ENCODE peak calls at places on chromosomes 3 and 15, in four cellular contexts. J is fibroblast of lung, C is endothelial cell of umbilical vein, Y is GM23338. R is an unnamed sample.

GRCh38 chr3:191987951-191988350 is 527.0 kb downstream of the PYDC2 start:
- DNase-seq in C (no peak), J (peak), Y (no peak), R (no peak)

GRCh38 chr3:11410564-11410963 is 138.4 kb downstream of the ATG7 start:
- DNase-seq in C (peak), Y (no peak), J (no peak), R (no peak)

GRCh38 chr3:59502806-59503205 is 453.0 kb upstream of the CFAP20DC start:
- DNase-seq in Y (no peak), C (no peak), J (peak), R (no peak)

GRCh38 chr3:129122697-129123055 is 1.1 kb upstream of the RAB43 start:
- DNase-seq in Y (peak), J (no peak), C (no peak), R (no peak)

GRCh38 chr3:11236588-11237461 is 35.4 kb upstream of the ATG7 start:
- DNase-seq in Y (peak), J (peak), C (peak), R (peak)

GRCh38 chr15:85687329-85687728 is 107.4 kb downstream of the KLHL25 start:
- DNase-seq in C (no peak), Y (no peak), J (no peak), R (peak)

GRCh38 chr3:124565013-124565412 is 165.2 kb upstream of the UMPS start:
- DNase-seq in C (peak), Y (peak), J (peak), R (peak)

GRCh38 chr3:188362405-188362831 is 208.5 kb downstream of the LPP start:
- DNase-seq in C (peak), J (peak), Y (no peak), R (no peak)

GRCh38 chr3:177371903-177372302 is 174.6 kb upstream of the TBL1XR1 start:
- DNase-seq in Y (no peak), J (no peak), C (no peak), R (no peak)

GRCh38 chr3:177596822-177597271 is 399.6 kb upstream of the TBL1XR1 start:
- DNase-seq in J (peak), C (no peak), Y (no peak), R (no peak)

GRCh38 chr3:186277268-186277909 is 84.6 kb downstream of the DGKG start:
- DNase-seq in Y (peak), J (peak), C (peak), R (no peak)

GRCh38 chr3:102682761-102683160 is 247.9 kb downstream of the ZPLD1 start:
- DNase-seq in J (no peak), Y (no peak), C (no peak), R (no peak)

GRCh38 chr3:53161820-53162671 is 1.0 kb downstream of the PRKCD start:
- DNase-seq in Y (peak), J (peak), C (peak), R (peak)

GRCh38 chr3:53164911-53165310 is 3.9 kb downstream of the PRKCD start:
- DNase-seq in Y (peak), C (no peak), J (no peak), R (no peak)

GRCh38 chr3:53162672-53163458 is 1.9 kb downstream of the PRKCD start:
- DNase-seq in J (no peak), Y (no peak), C (no peak), R (no peak)

GRCh38 chr3:53161345-53161819 is 373 bp downstream of the PRKCD start:
- DNase-seq in C (peak), Y (no peak), J (no peak), R (peak)

GRCh38 chr3:53163459-53164387 is 2.7 kb downstream of the PRKCD start:
- DNase-seq in J (no peak), Y (no peak), C (no peak), R (no peak)
- H3K4me2 ChIP-seq in J (no peak), Y (no peak), C (no peak), R (peak)

DNA sequence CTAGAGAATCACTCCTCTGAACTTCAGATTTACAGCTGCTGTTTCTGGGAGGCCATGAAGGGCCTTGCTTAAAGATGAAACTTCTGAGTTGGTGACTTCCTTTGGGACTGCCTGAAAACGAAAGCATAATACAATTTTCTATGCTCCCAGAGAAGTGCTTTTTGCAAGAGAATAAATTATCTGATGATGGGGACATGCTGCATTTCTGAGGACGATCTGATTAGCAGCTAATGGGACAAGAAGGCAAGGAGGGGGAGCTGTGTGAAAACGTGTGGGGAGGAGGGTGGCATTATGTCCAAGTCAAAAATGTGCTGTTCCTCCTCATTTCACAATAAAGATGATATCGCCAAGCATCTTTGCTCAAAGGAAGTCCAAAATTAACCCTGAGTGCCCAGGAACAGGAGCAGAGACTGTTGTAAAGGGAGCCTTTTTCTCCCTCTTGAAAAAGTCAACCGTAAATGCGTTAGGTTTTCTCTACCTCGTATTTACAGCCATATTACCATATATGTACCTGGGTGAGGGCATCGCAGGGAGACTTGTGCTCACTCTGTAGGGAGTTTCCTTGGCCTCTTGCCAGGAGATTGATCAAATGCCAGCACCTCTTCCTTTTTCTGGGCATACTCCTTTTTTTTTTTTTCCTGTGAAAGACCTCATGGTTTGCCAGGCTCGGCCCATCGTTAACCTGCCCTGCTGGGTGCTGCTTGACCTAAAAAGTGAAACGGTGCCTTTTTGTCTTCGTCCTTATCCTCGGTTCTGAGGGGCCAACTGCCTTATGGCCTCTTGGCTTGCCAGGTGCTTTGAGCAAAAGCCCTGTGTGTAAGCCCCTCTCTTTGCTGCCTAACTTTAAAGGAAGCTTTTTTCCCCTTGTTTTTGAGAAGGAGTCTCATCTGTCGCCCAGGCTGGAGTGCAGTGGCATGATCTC is 11.5 kb downstream of the ITPR1 start:
- DNase-seq in C (no peak), J (no peak), Y (no peak), R (no peak)
- H3K4me3 ChIP-seq in C (no peak), J (peak), Y (no peak), R (no peak)

DNA sequence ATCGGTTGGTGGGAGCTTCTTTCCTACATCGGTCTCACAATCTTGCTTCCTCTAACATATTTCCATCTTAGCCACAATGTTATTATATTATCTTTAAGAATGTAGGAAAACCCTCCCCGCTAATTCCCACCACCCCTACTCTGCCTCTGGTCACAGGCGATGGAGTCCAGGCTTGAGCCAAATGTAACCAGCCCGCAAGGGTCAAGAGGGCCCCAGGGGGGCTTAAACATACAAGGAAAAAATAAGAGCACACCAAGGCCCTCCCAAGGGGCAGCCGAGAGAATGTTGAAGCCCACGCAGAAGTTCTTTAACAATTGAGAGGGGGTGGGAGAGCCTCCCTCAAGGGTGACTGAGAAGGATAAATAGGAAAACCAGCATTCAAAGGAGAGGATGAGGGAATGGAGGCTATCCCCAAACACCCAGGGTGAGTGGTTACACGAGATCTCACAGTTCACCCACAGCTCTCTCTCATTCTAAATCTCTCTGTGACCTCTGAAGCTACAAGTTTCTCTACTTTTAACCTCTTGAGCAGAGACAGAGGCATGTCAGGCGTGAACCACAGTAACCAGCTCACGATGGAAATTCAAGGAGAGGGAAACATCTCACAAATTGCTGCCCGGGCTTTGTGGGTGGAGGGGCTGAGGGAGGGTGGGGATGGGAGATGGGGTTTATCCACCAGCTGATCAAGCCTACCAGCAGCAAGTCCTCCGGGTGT is 31.4 kb upstream of the UACA start:
- DNase-seq in Y (no peak), C (no peak), J (peak), R (no peak)
- H3K4me2 ChIP-seq in Y (no peak), C (peak), J (peak), R (no peak)

DNA sequence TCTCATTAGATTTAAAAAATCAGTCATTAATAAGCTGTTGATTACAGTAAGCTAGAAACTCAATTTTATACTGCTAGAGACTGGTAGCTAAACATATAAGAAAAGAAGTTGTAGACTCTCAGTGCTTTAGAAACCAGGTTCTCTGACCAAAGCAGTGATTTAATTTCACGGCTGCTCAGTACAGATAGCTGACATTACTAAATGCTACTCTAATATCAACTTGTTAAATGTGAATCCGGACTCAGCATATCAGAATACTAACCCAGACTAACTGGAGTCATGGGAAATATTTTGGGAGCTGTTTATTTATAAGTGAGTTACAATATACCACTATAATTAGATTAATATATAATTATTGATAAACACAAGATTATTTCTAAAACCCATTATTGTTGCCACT is 80.4 kb downstream of the NEDD4 start:
- DNase-seq in J (peak), C (no peak), Y (no peak), R (no peak)
- H3K4me3 ChIP-seq in J (peak), C (no peak), Y (no peak), R (no peak)

GRCh38 chr3:51709004-51709420 is 2.1 kb downstream of the GRM2 start:
- DNase-seq in J (no peak), C (no peak), Y (no peak), R (no peak)

GRCh38 chr3:51706021-51706485 is 815 bp upstream of the GRM2 start:
- DNase-seq in C (no peak), J (no peak), Y (no peak), R (no peak)

GRCh38 chr3:51708216-51708845 is 1.5 kb downstream of the GRM2 start:
- DNase-seq in Y (no peak), C (no peak), J (no peak), R (no peak)

GRCh38 chr3:51705276-51706020 is 1.4 kb upstream of the GRM2 start:
- DNase-seq in Y (no peak), J (no peak), C (no peak), R (no peak)

DNA sequence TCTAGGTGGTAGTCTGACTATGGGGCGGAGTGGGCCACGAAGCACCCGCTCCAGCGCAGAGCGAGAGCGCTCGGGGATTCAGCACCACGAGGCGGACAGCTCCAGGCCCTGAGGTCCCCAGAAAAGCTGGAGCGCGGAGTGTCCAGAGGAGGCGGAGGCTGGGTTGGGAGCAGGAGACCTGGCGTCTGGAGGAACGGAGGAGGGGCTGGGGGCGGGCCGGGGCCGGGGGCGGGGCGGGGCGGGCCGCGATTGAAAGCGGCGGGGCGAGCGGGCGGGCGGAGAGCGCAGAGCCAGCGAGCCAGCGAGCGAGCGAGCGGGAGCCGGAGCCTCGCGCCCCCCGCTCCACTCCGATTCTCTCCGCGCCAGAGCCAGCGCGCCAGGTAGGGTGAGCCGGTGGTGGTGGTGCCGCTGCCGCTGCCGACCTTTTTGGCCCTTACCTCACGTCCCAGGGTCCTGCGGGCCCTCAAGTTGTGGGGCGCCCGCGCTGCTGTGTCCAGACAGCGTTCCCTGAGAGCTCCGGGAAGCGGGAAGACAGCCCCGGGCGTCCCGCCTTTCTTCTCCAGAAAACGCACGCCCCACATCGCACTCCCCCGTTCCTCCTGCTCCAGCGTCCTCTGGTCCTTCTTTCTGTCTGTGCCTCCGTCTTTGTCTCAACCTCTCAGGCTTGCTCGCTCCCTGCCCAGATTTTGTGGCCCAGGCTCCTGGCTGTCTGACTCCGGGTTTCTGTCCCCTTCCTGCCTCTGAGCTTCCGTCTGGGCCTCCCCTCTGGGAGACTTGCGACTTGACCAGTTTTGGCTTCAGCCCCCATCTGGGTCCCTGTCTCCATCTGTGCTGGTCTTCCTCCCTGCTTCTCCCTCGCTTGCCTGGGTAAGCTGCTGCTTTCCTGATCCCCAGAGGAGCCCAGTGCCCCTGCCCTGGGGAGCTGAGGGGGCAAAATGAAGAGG is at the start of gene GRM2:
- DNase-seq in Y (peak), J (peak), C (peak), R (no peak)
- H3K4me2 ChIP-seq in Y (peak), J (peak), C (peak), R (no peak)

GRCh38 chr3:122055215-122055614 is at the start of gene CD86:
- DNase-seq in C (no peak), J (no peak), Y (no peak), R (peak)
- H3K4me3 ChIP-seq in C (no peak), J (no peak), Y (no peak), R (peak)

GRCh38 chr15:76198456-76199105 is 112.7 kb downstream of the ETFA start:
- DNase-seq in Y (no peak), C (no peak), J (no peak), R (no peak)

GRCh38 chr15:76199106-76200082 is 111.9 kb downstream of the ETFA start:
- DNase-seq in C (no peak), Y (no peak), J (peak), R (no peak)

GRCh38 chr15:76200083-76200465 is 111.2 kb downstream of the ETFA start:
- DNase-seq in Y (no peak), J (no peak), C (no peak), R (no peak)

GRCh38 chr15:76201536-76202255 is 109.6 kb downstream of the ETFA start:
- DNase-seq in J (no peak), Y (no peak), C (no peak), R (no peak)

DNA sequence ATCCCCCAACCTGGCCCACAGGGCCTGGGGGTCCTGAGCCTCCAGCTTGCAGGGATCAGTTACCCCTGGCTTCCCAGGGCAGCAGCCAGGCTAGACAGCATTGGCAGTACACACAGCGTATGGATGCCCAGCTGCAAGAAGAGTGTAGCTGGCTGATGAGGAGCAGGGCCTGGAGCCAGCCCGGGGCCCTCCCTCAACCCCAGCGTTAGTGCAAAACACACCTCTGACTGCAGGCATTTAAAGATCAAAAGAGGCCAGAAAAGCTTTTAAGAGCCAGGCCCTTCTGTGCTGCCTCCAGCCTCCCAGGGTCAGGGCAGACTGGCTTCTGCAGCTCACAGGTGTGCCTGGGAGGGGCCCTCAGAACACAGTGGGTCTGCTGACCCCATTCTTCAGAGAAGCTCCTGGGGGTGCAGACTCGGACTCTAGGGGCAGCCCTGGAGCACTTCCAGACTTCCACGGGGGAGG is 110.6 kb downstream of the ETFA start:
- DNase-seq in Y (no peak), J (no peak), C (no peak), R (no peak)
- H3K4me2 ChIP-seq in Y (no peak), J (no peak), C (no peak), R (no peak)

GRCh38 chr3:52162250-52162872 is 8.1 kb upstream of the POC1A start:
- DNase-seq in Y (no peak), C (no peak), J (no peak), R (no peak)

GRCh38 chr3:52153389-52154096 is 680 bp downstream of the POC1A start:
- DNase-seq in J (peak), C (no peak), Y (peak), R (peak)

GRCh38 chr3:52155912-52156311 is 1.7 kb upstream of the POC1A start:
- DNase-seq in Y (no peak), C (no peak), J (no peak), R (no peak)

GRCh38 chr3:52154135-52155094 is at the start of gene POC1A:
- DNase-seq in C (peak), J (peak), Y (peak), R (peak)

DNA sequence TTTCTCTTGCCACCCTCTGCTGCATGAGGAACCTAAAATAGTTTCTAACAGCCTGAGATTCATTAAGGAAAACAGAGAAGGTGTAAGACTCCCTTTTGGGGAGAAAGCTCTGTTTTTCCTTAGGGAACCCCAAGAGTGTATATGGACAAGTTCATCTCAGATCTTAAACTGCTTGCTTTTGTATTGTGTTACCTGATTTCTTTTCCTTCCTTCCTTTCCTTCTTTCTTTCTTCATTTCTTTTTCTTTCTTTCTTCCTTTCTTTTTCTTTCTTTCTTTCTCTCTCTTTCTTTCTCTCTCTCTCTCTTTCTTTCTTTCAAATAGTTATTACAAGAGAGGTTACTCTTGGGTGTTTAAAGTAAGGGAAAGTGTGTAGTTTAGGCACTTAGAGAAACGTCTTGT is 5.3 kb upstream of the POC1A start:
- DNase-seq in J (no peak), C (no peak), Y (no peak), R (no peak)
- H3K4me3 ChIP-seq in J (no peak), C (no peak), Y (no peak), R (no peak)

R was measured in Karpas-422.